ENCODE peak calls at places on chromosomes 3 and 15, in four cellular contexts. F is psoas muscle, W is testis, G is mesothelial cell of epicardium. U is an unnamed sample.

GRCh38 chr15:46946953-46947352 is 770.4 kb upstream of the SEMA6D start:
- DNase-seq in G (no peak), F (no peak), W (no peak), U (no peak)

GRCh38 chr3:22353126-22353525 is 602.1 kb upstream of the ZNF385D start:
- DNase-seq in G (no peak), W (no peak), F (no peak), U (no peak)

GRCh38 chr3:124620600-124621063 is 109.6 kb upstream of the UMPS start:
- DNase-seq in W (peak), F (no peak), G (no peak), U (no peak)

GRCh38 chr15:92655178-92655995 is at the start of gene FAM174B:
- DNase-seq in F (peak), G (peak), W (peak), U (no peak)

GRCh38 chr15:63408514-63408913 is 26.9 kb upstream of the CA12 start:
- DNase-seq in G (no peak), W (no peak), F (no peak), U (no peak)

GRCh38 chr3:169838511-169838910 is 25.8 kb upstream of the LRRC34 start:
- DNase-seq in W (no peak), G (no peak), F (no peak), U (no peak)

GRCh38 chr3:193594946-193595689 is 2.1 kb downstream of the OPA1 start:
- DNase-seq in F (no peak), G (no peak), W (no peak), U (no peak)

GRCh38 chr15:50149090-50149489 is 30.1 kb upstream of the ATP8B4 start:
- DNase-seq in F (no peak), G (no peak), W (no peak), U (no peak)

GRCh38 chr15:33934396-33934795 is 33.9 kb upstream of the CHRM5 start:
- DNase-seq in F (no peak), W (no peak), G (no peak), U (no peak)

GRCh38 chr3:17639765-17640164 is 102.7 kb downstream of the TBC1D5 start:
- DNase-seq in G (no peak), F (no peak), W (no peak), U (no peak)

GRCh38 chr3:102151935-102152334 is 282.9 kb upstream of the ZPLD1 start:
- DNase-seq in G (no peak), F (no peak), W (no peak), U (no peak)

GRCh38 chr3:56915969-56916586 is 114.3 kb upstream of the ARHGEF3 start:
- DNase-seq in G (no peak), F (no peak), W (no peak), U (no peak)

GRCh38 chr3:38658886-38659285 is 9.4 kb upstream of the SCN5A start:
- DNase-seq in G (no peak), W (peak), F (no peak), U (no peak)

GRCh38 chr3:48503406-48504050 is 446 bp downstream of the SHISA5 start:
- DNase-seq in G (no peak), W (peak), F (peak), U (no peak)

GRCh38 chr3:23508464-23508863 is 297.3 kb upstream of the UBE2E1 start:
- DNase-seq in W (no peak), G (no peak), F (no peak), U (no peak)

GRCh38 chr3:27345493-27345892 is 23.7 kb downstream of the NEK10 start:
- DNase-seq in F (no peak), W (no peak), G (no peak), U (no peak)

GRCh38 chr3:139286825-139287224 is 57.0 kb upstream of the MRPS22 start:
- DNase-seq in F (no peak), W (no peak), G (no peak), U (no peak)